ENCODE peak calls at places on chromosome 15, in four cellular contexts. P is MM.1S, C is WTC11, N is activated B cell treated with CpG ODN at 0.5 μM for 24 hours. V is an unnamed sample.

GRCh38 chr15:101014921-101015841 is 96.0 kb downstream of the LRRK1 start:
- DNase-seq in C (peak; percentile 87), N (peak; percentile 49), P (peak; percentile 58), V (peak; percentile 69)

GRCh38 chr15:95025924-95026728 is 794.8 kb downstream of the MCTP2 start:
- DNase-seq in C (peak; percentile 72), P (peak; percentile 67), N (no peak), V (peak; percentile 53)

GRCh38 chr15:59814409-59814808 is 125.3 kb upstream of the BNIP2 start:
- DNase-seq in P (no peak), N (no peak), C (no peak), V (no peak)

GRCh38 chr15:72197460-72198409 is at the start of gene GRAMD2A:
- DNase-seq in N (peak; percentile 30), C (peak; percentile 72), P (no peak), V (no peak)

GRCh38 chr15:30956216-30956803 is 35.1 kb downstream of the MTMR10 start:
- DNase-seq in P (no peak), C (no peak), N (no peak), V (no peak)

GRCh38 chr15:91529534-91529933 is 324.0 kb upstream of the SLCO3A1 start:
- DNase-seq in C (no peak), N (no peak), P (no peak), V (no peak)

GRCh38 chr15:74245342-74245931 is 9.3 kb downstream of the CCDC33 start:
- DNase-seq in C (peak; percentile 69), P (no peak), N (no peak), V (no peak)

GRCh38 chr15:41577863-41578735 is 19.1 kb downstream of the TYRO3 start:
- DNase-seq in N (no peak), C (no peak), P (no peak), V (no peak)

GRCh38 chr15:75158402-75158801 is 43.3 kb upstream of the C15orf39 start:
- DNase-seq in P (no peak), N (no peak), C (no peak), V (no peak)

GRCh38 chr15:69074011-69074842 is 59.7 kb downstream of the NOX5 start:
- DNase-seq in C (peak; percentile 69), N (no peak), P (no peak), V (peak; percentile 34)
- TF ChIP-seq CTCF in C (no peak), N (no peak), P (no peak), V (peak; percentile 27)

GRCh38 chr15:35880896-35881295 is 334.9 kb upstream of the DPH6 start:
- DNase-seq in C (no peak), P (no peak), N (no peak), V (no peak)
- TF ChIP-seq CTCF in C (no peak), P (no peak), N (no peak), V (no peak)

GRCh38 chr15:67981848-67982247 is 72.3 kb upstream of the PIAS1 start:
- DNase-seq in P (no peak), N (no peak), C (no peak), V (no peak)

GRCh38 chr15:67977690-67978089 is 76.4 kb upstream of the PIAS1 start:
- DNase-seq in C (no peak), N (no peak), P (no peak), V (no peak)

GRCh38 chr15:67981118-67981685 is 72.9 kb upstream of the PIAS1 start:
- DNase-seq in C (no peak), N (no peak), P (no peak), V (no peak)

GRCh38 chr15:67979281-67979680 is 74.8 kb upstream of the PIAS1 start:
- DNase-seq in C (no peak), P (no peak), N (no peak), V (no peak)

GRCh38 chr15:67980171-67980570 is 73.9 kb upstream of the PIAS1 start:
- DNase-seq in P (no peak), C (no peak), N (no peak), V (no peak)
- TF ChIP-seq CTCF in P (no peak), C (no peak), N (no peak), V (no peak)

GRCh38 chr15:85462029-85462428 is 81.6 kb downstream of the AKAP13 start:
- DNase-seq in C (no peak), N (no peak), P (no peak), V (no peak)
- TF ChIP-seq CTCF in C (no peak), N (no peak), P (no peak), V (no peak)

GRCh38 chr15:66924889-66925288 is 140.5 kb upstream of the SMAD3 start:
- DNase-seq in C (no peak), P (no peak), N (no peak), V (no peak)

GRCh38 chr15:66925721-66926120 is 139.7 kb upstream of the SMAD3 start:
- DNase-seq in C (no peak), N (no peak), P (no peak), V (no peak)

GRCh38 chr15:66921319-66921718 is 144.1 kb upstream of the SMAD3 start:
- DNase-seq in N (no peak), C (no peak), P (no peak), V (no peak)

GRCh38 chr15:66922608-66923007 is 142.8 kb upstream of the SMAD3 start:
- DNase-seq in N (no peak), P (no peak), C (no peak), V (no peak)

GRCh38 chr15:66923438-66923881 is 141.9 kb upstream of the SMAD3 start:
- DNase-seq in C (peak; percentile 82), P (no peak), N (no peak), V (no peak)
- TF ChIP-seq CTCF in C (peak; percentile 53), P (peak; percentile 59), N (no peak), V (peak; percentile 63)

GRCh38 chr15:87496109-87496508 is 760.4 kb downstream of the NTRK3 start:
- DNase-seq in P (no peak), N (no peak), C (no peak), V (no peak)

GRCh38 chr15:87496795-87497194 is 759.7 kb downstream of the NTRK3 start:
- DNase-seq in N (no peak), P (no peak), C (no peak), V (no peak)

GRCh38 chr15:87500240-87500639 is 756.3 kb downstream of the NTRK3 start:
- DNase-seq in C (peak; percentile 36), P (no peak), N (no peak), V (no peak)

GRCh38 chr15:87502173-87502572 is 754.4 kb downstream of the NTRK3 start:
- DNase-seq in N (no peak), C (no peak), P (no peak), V (no peak)

DNA sequence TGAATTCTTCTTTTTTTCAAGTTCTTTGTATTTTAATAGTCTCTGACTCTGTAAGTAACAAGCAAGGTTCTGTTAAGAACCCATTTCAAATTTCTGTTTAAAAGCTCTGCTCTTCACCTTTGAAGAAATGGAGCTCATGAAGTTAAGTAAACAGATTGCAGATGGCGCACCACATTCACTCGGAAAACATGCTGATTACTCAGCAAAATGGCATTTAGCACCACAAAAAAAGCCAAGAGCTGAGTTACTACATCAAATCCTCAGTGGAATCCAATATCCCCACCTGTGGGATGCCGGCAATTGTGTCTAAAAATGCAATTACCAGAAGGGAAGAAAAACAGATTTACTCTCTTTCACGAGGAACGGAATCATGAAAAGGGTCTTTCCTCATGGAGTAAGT is 758.0 kb downstream of the NTRK3 start:
- DNase-seq in N (no peak), P (no peak), C (no peak), V (no peak)
- TF ChIP-seq CTCF in N (no peak), P (no peak), C (no peak), V (no peak)

DNA sequence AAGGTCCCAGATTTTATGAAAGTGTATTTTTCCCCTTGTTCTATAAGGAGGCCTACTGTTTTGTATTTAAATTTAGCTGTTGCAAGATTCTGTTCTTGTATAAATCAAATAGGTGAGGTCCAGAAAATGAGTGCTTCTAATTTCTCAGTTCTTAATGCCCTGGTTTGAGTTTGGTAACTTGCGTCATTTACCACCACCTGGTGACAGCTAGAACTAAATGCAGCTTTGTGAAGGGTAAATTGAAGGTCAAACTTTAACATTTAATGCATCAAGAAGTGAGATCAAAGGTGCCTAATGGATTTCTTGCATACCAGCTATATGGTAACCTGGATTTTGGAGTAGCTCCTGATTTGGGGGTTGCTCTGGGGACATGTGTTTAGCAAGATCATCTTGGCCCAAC is 50.7 kb upstream of the POLR2M start:
- DNase-seq in C (no peak), N (no peak), P (no peak), V (no peak)
- TF ChIP-seq CTCF in C (no peak), N (no peak), P (no peak), V (no peak)